ENCODE peak calls at places on chromosomes 5 and 9, in eight cellular contexts. E is brain microvascular endothelial cell, R is coronary artery, T is lower lobe of right lung, I is psoas muscle, H is AG09309, Z is NT2/D1, A is WERI-Rb-1. F is an unnamed sample.

GRCh38 chr9:13480688-13481087 is 201.2 kb upstream of the MPDZ start:
- DNase-seq in E (no peak), R (no peak), T (no peak), I (no peak), H (no peak), Z (no peak), A (no peak), F (no peak)

GRCh38 chr9:134284273-134284672 is 42.0 kb upstream of the RXRA start:
- DNase-seq in E (no peak), R (no peak), T (no peak), I (peak), H (no peak), Z (no peak), A (no peak), F (peak)

GRCh38 chr5:158876263-158876942 is 223.3 kb downstream of the EBF1 start:
- DNase-seq in E (no peak), R (no peak), T (no peak), I (no peak), H (no peak), Z (no peak), A (no peak), F (no peak)

GRCh38 chr9:107249131-107249533 is 33.9 kb upstream of the RAD23B start:
- DNase-seq in E (no peak), R (no peak), T (no peak), I (no peak), H (no peak), Z (peak), A (no peak), F (no peak)

GRCh38 chr5:104061707-104062106 is 499.1 kb upstream of the NUDT12 start:
- DNase-seq in E (no peak), R (no peak), T (no peak), I (no peak), H (no peak), Z (no peak), A (no peak), F (no peak)

GRCh38 chr9:123912167-123912897 is 17.6 kb downstream of the DENND1A start:
- DNase-seq in E (no peak), R (no peak), T (no peak), I (no peak), H (no peak), Z (no peak), A (no peak), F (no peak)

GRCh38 chr9:20403346-20403745 is 219.0 kb downstream of the MLLT3 start:
- DNase-seq in E (no peak), R (no peak), T (no peak), I (no peak), H (no peak), Z (no peak), A (no peak), F (no peak)

GRCh38 chr9:126700296-126700695 is 86.6 kb downstream of the LMX1B start:
- DNase-seq in E (no peak), R (peak), T (no peak), I (no peak), H (no peak), Z (no peak), A (peak), F (no peak)

GRCh38 chr5:76144892-76145291 is 61.7 kb downstream of the SV2C start:
- DNase-seq in E (no peak), R (no peak), T (no peak), I (no peak), H (no peak), Z (peak), A (no peak), F (no peak)

GRCh38 chr5:78927657-78928282 is 57.3 kb downstream of the ARSB start:
- DNase-seq in E (peak), R (no peak), T (no peak), I (no peak), H (no peak), Z (peak), A (no peak), F (no peak)

GRCh38 chr5:57937501-57937900 is 454.9 kb upstream of the ACTBL2 start:
- DNase-seq in E (no peak), R (no peak), T (no peak), I (no peak), H (no peak), Z (no peak), A (no peak), F (no peak)

GRCh38 chr9:127987103-127987614 is 6.4 kb upstream of the EEIG1 start:
- DNase-seq in E (no peak), R (no peak), T (no peak), I (peak), H (no peak), Z (no peak), A (no peak), F (peak)

GRCh38 chr9:127187231-127187956 is 65.0 kb upstream of the ANGPTL2 start:
- DNase-seq in E (peak), R (peak), T (peak), I (peak), H (peak), Z (no peak), A (no peak), F (no peak)

GRCh38 chr5:180173875-180174586 is 35.0 kb downstream of the RASGEF1C start:
- DNase-seq in E (peak), R (no peak), T (no peak), I (no peak), H (no peak), Z (no peak), A (no peak), F (no peak)

GRCh38 chr5:167485395-167485794 is 806.0 kb upstream of the WWC1 start:
- DNase-seq in E (no peak), R (no peak), T (no peak), I (no peak), H (no peak), Z (no peak), A (no peak), F (no peak)

GRCh38 chr9:37511006-37511714 is 25.4 kb downstream of the POLR1E start:
- DNase-seq in E (no peak), R (no peak), T (no peak), I (no peak), H (no peak), Z (peak), A (peak), F (no peak)

GRCh38 chr5:98397081-98397480 is 376.4 kb upstream of the RGMB start:
- DNase-seq in E (peak), R (no peak), T (no peak), I (no peak), H (peak), Z (no peak), A (no peak), F (no peak)

GRCh38 chr9:114163517-114163924 is 8.2 kb downstream of the COL27A1 start:
- DNase-seq in E (no peak), R (peak), T (peak), I (peak), H (no peak), Z (no peak), A (peak), F (no peak)

GRCh38 chr5:101326766-101327165 is 423.7 kb upstream of the ST8SIA4 start:
- DNase-seq in E (no peak), R (no peak), T (no peak), I (no peak), H (no peak), Z (no peak), A (no peak), F (no peak)

GRCh38 chr5:134784946-134785620 is 26.5 kb downstream of the DDX46 start:
- DNase-seq in E (no peak), R (no peak), T (no peak), I (no peak), H (no peak), Z (peak), A (no peak), F (no peak)

GRCh38 chr9:116094846-116095245 is 58.7 kb upstream of the PAPPA start:
- DNase-seq in E (no peak), R (no peak), T (no peak), I (no peak), H (no peak), Z (no peak), A (no peak), F (no peak)

GRCh38 chr5:55657443-55657842 is 54.7 kb downstream of the SLC38A9 start:
- DNase-seq in E (no peak), R (no peak), T (no peak), I (no peak), H (no peak), Z (no peak), A (no peak), F (no peak)

GRCh38 chr9:106954974-106955850 is 92.2 kb downstream of the ZNF462 start:
- DNase-seq in E (no peak), R (no peak), T (no peak), I (no peak), H (no peak), Z (no peak), A (no peak), F (no peak)

GRCh38 chr5:81265101-81265500 is 32.0 kb downstream of the CKMT2 start:
- DNase-seq in E (peak), R (no peak), T (no peak), I (no peak), H (no peak), Z (no peak), A (no peak), F (no peak)

GRCh38 chr9:97857603-97858392 is 4.8 kb downstream of the FOXE1 start:
- DNase-seq in E (no peak), R (no peak), T (no peak), I (no peak), H (no peak), Z (no peak), A (no peak), F (no peak)

GRCh38 chr5:1506242-1507015 is 17.3 kb downstream of the LPCAT1 start:
- DNase-seq in E (no peak), R (no peak), T (no peak), I (peak), H (no peak), Z (no peak), A (no peak), F (no peak)

DNA sequence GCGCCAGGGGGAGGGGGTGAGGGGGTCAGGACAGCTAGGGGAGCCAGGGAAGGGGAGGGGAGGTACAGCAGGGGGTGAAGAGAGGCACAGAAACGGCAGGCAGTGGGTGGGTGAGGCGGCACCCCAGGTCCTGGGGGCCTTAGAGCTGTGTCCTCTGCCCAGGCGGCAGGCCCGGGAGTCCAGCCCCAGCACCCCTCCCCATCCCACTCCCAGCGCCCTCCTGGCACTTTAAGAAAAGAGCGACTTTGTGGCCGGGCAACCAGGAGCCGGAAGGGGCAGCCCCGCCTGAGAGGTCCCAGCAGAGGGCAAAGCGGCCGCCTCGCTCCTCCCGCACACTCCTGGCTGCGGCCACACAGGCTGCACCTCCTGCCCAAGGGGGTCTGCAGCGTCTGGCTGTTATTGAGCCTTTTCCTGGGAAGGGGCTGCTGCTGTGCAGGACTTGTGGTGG is 42.6 kb downstream of the NACC2 start:
- DNase-seq in E (no peak), R (peak), T (no peak), I (no peak), H (no peak), Z (no peak), A (no peak), F (no peak)
- H3K4me3 ChIP-seq in E (peak), R (peak), T (peak), I (peak), H (no peak), Z (peak), A (peak), F (peak)

DNA sequence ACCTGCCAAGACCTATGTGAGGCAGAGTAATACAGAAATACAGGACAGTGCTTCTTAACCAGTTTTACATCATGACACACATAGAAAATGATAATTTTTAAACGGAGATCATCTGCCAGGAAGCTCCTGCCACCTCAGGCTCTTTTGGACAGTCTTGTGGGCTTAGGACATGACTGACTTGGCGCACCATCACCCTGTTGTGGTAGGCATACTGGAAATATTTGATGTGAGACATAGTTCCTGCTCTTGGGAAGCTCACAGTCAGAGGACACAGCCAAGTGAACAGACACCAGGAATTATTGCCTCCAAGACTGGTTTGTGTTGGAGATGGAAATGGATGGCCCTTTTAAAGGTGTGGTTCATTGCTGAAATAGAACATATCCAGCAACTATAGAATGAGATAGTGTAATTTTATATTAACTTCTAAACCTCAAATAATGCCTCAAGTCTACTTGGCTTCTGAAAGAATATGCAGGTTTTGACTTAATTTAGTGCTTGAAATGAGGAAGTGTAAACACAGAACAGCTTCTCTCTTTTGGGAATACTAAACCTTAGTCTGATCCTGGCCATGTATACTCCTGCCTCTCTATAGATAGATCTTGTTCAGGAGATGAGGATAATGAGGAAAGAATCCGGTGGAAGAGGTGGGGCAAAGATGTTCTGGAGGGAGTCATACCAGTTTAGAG is 19.7 kb downstream of the CPEB4 start:
- DNase-seq in E (no peak), R (no peak), T (no peak), I (no peak), H (no peak), Z (no peak), A (no peak), F (no peak)
- H3K4me3 ChIP-seq in E (no peak), R (no peak), T (no peak), I (peak), H (no peak), Z (no peak), A (no peak), F (no peak)

DNA sequence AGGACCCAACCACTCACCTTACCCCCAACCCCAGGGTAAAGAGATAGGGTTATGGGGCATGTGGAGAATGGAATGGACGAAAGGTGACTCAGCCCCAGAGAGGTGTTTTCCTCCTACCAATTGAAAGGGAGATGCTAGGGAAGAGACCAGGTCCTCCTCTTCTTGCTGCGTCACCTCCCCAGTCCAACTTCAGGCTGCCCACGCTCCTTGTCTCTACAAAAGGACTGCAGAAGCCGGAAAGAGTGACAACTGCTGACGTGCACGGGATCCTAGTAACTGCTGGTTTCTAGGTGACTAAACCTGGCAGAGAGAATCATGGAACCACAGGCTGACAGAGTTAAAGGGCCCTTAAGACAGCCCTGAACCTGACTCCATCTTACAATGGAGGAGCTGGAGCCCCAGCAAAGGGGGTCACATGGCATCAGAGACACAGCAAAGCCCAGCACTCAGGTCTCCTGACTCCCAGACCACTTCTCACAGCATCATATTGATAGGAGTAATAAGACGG is 2.2 kb downstream of the GPX3 start:
- DNase-seq in E (no peak), R (peak), T (no peak), I (no peak), H (no peak), Z (no peak), A (no peak), F (peak)
- H3K4me3 ChIP-seq in E (no peak), R (peak), T (peak), I (peak), H (no peak), Z (no peak), A (no peak), F (peak)

DNA sequence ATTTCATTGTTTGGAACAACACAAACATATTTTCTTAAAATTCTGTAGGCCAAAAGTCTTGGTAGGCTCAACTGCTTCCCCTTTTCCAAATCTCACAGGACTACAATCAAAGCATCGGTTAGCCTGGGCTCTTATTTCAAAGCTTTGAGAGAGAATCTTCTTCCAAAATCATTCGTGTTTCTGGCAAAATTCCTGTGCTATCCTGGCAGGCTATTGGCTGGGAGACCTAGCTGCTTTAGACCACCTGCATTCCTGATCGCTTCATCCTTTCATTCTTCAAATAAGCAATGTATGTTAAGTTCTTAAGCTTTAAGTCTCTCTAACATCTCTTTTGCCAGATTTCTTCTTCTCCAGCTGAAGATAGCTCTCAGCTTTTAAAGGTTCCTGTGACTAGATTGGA is 629.9 kb upstream of the CDH18 start:
- DNase-seq in E (no peak), R (no peak), T (no peak), I (no peak), H (no peak), Z (no peak), A (no peak), F (no peak)
- H3K4me3 ChIP-seq in E (no peak), R (no peak), T (no peak), I (no peak), H (no peak), Z (no peak), A (no peak), F (no peak)